ENCODE peak calls at places on chromosome 12, in nine cellular contexts. S is left colon; F is iPS-NIHi11; L is hepatic stellate cell; Z is tibial nerve; K is activated T-helper 1 cell treated with anti-CD3 and anti-CD28 coated beads, Interleukin-2, amount 50 U/mL, for 16 hours; M is D341Med; W is fibroblast of the conjunctiva; G is endothelial cell. I is an unnamed sample.

GRCh38 chr12:115023898-115024297 is 339.9 kb upstream of the TBX3 start:
- DNase-seq in S (no peak), F (no peak), L (no peak), Z (no peak), K (no peak), M (no peak), W (no peak), G (no peak), I (no peak)

GRCh38 chr12:28107679-28108078 is 82.6 kb upstream of the CCDC91 start:
- DNase-seq in S (no peak), F (no peak), L (no peak), Z (no peak), K (no peak), M (no peak), W (no peak), G (no peak), I (no peak)

GRCh38 chr12:120592121-120593049 is 11.2 kb upstream of the POP5 start:
- DNase-seq in S (no peak), F (no peak), L (no peak), Z (no peak), K (no peak), M (no peak), W (no peak), G (no peak), I (no peak)

GRCh38 chr12:1744932-1745331 is 54.1 kb downstream of the ADIPOR2 start:
- DNase-seq in S (no peak), F (peak), L (no peak), Z (no peak), K (no peak), M (no peak), W (no peak), G (no peak), I (no peak)

GRCh38 chr12:86137936-86138335 is 118.3 kb downstream of the MGAT4C start:
- DNase-seq in S (no peak), F (no peak), L (no peak), Z (no peak), K (no peak), M (no peak), W (no peak), G (no peak), I (no peak)

GRCh38 chr12:53172352-53172751 is 8.2 kb upstream of the ZNF740 start:
- DNase-seq in S (no peak), F (no peak), L (no peak), Z (no peak), K (no peak), M (no peak), W (no peak), G (no peak), I (no peak)

GRCh38 chr12:105814283-105814682 is 324.5 kb downstream of the NUAK1 start:
- DNase-seq in S (no peak), F (no peak), L (no peak), Z (no peak), K (no peak), M (no peak), W (no peak), G (no peak), I (no peak)

GRCh38 chr12:34348064-34348463 is 325.8 kb downstream of the ALG10 start:
- DNase-seq in S (no peak), F (no peak), L (no peak), Z (no peak), K (no peak), M (no peak), W (no peak), G (no peak), I (no peak)

GRCh38 chr12:52920937-52921336 is 16.1 kb upstream of the KRT8 start:
- DNase-seq in S (no peak), F (peak), L (peak), Z (no peak), K (no peak), M (no peak), W (no peak), G (no peak), I (no peak)

GRCh38 chr12:4829793-4830162 is 79.9 kb upstream of the KCNA1 start:
- DNase-seq in S (no peak), F (no peak), L (no peak), Z (no peak), K (no peak), M (no peak), W (no peak), G (no peak), I (no peak)

GRCh38 chr12:101779626-101780025 is 40.4 kb upstream of the SYCP3 start:
- DNase-seq in S (no peak), F (no peak), L (no peak), Z (no peak), K (no peak), M (no peak), W (no peak), G (no peak), I (no peak)

GRCh38 chr12:46359667-46360280 is 12.8 kb downstream of the SLC38A2 start:
- DNase-seq in S (no peak), F (no peak), L (no peak), Z (no peak), K (no peak), M (no peak), W (no peak), G (no peak), I (no peak)

GRCh38 chr12:27966870-27967269 is 5.7 kb downstream of the PTHLH start:
- DNase-seq in S (no peak), F (peak), L (peak), Z (no peak), K (no peak), M (no peak), W (peak), G (no peak), I (no peak)

GRCh38 chr12:24487606-24488005 is 461.3 kb downstream of the BCAT1 start:
- DNase-seq in S (no peak), F (no peak), L (no peak), Z (no peak), K (no peak), M (no peak), W (no peak), G (no peak), I (no peak)

I was measured in activated gamma-delta T cell treated with anti-CD3 and anti-CD28 coated beads, Interleukin-2, amount 50 U/mL, for 16 hours.